ENCODE peak calls at places on chromosomes 16 and 17, in six cellular contexts. C is NCI-H345; N is HFFc6; K is head of caudate nucleus; W is OCI-LY7; H is naive thymus-derived CD8-positive, alpha-beta T cell. T is an unnamed sample.
A peak's percentile ranks its signal among the peaks of the same experiment; 100 is the strongest.

GRCh38 chr17:66655861-66656260 is 179.1 kb upstream of the CACNG5 start:
- DNase-seq in C (no peak), N (peak; percentile 53), K (peak; percentile 79), W (no peak), H (no peak), T (no peak)

GRCh38 chr17:31453896-31454295 is 62.4 kb downstream of the RAB11FIP4 start:
- DNase-seq in C (peak; percentile 31), N (no peak), K (no peak), W (no peak), H (no peak), T (no peak)

GRCh38 chr17:79996291-79996690 is 39.4 kb downstream of the TBC1D16 start:
- DNase-seq in C (no peak), N (no peak), K (no peak), W (no peak), H (peak; percentile 12), T (no peak)

GRCh38 chr17:19554393-19554792 is 20.7 kb downstream of the SLC47A1 start:
- DNase-seq in C (no peak), N (no peak), K (no peak), W (no peak), H (no peak), T (no peak)

GRCh38 chr17:80980397-80981061 is 11.1 kb upstream of the CHMP6 start:
- DNase-seq in C (no peak), N (peak; percentile 39), K (no peak), W (no peak), H (no peak), T (no peak)

GRCh38 chr17:62713096-62713870 is 85.8 kb downstream of the MRC2 start:
- DNase-seq in C (no peak), N (no peak), K (peak; percentile 73), W (no peak), H (no peak), T (no peak)

GRCh38 chr16:54075446-54075845 is 211.1 kb downstream of the IRX3 start:
- DNase-seq in C (no peak), N (no peak), K (no peak), W (no peak), H (no peak), T (no peak)

GRCh38 chr16:22789281-22789945 is 24.5 kb upstream of the HS3ST2 start:
- DNase-seq in C (no peak), N (peak; percentile 66), K (no peak), W (no peak), H (no peak), T (no peak)

GRCh38 chr17:76080934-76081287 is 1.9 kb downstream of the ZACN start:
- DNase-seq in C (no peak), N (no peak), K (no peak), W (no peak), H (no peak), T (no peak)

GRCh38 chr17:67020293-67020766 is 24.0 kb upstream of the CACNG1 start:
- DNase-seq in C (no peak), N (no peak), K (peak; percentile 44), W (no peak), H (no peak), T (no peak)

GRCh38 chr17:48456584-48456983 is 26.6 kb upstream of the SKAP1 start:
- DNase-seq in C (no peak), N (no peak), K (no peak), W (no peak), H (no peak), T (no peak)

GRCh38 chr16:57694556-57695377 is at the start of gene DRC7:
- DNase-seq in C (peak; percentile 36), N (peak; percentile 24), K (peak; percentile 76), W (peak; percentile 58), H (no peak), T (no peak)

GRCh38 chr16:31186176-31186575 is 6.2 kb downstream of the FUS start:
- DNase-seq in C (no peak), N (no peak), K (no peak), W (no peak), H (no peak), T (no peak)

GRCh38 chr16:4684763-4685162 is 8.6 kb upstream of the NUDT16L1 start:
- DNase-seq in C (no peak), N (no peak), K (no peak), W (no peak), H (no peak), T (no peak)

GRCh38 chr17:67679721-67680120 is 38.0 kb upstream of the NOL11 start:
- DNase-seq in C (no peak), N (no peak), K (no peak), W (no peak), H (no peak), T (no peak)

GRCh38 chr16:11484691-11485258 is 101.9 kb downstream of the LITAF start:
- DNase-seq in C (no peak), N (peak; percentile 30), K (no peak), W (no peak), H (no peak), T (no peak)

GRCh38 chr16:16096161-16096857 is 127.0 kb downstream of the ABCC6 start:
- DNase-seq in C (no peak), N (peak; percentile 48), K (no peak), W (peak; percentile 82), H (no peak), T (no peak)

GRCh38 chr16:87178977-87179376 is 138.2 kb downstream of the C16orf95 start:
- DNase-seq in C (no peak), N (peak; percentile 9), K (no peak), W (no peak), H (no peak), T (no peak)

GRCh38 chr17:44804301-44805061 is 25.6 kb downstream of the GJC1 start:
- DNase-seq in C (no peak), N (no peak), K (no peak), W (no peak), H (no peak), T (no peak)

GRCh38 chr16:24297375-24297774 is 41.2 kb downstream of the CACNG3 start:
- DNase-seq in C (no peak), N (no peak), K (no peak), W (no peak), H (no peak), T (no peak)

GRCh38 chr16:58501242-58502131 is 1.5 kb downstream of the NDRG4 start:
- DNase-seq in C (peak; percentile 73), N (no peak), K (peak; percentile 76), W (peak; percentile 62), H (peak; percentile 47), T (no peak)

GRCh38 chr17:41049110-41049509 is 2.0 kb upstream of the KRTAP2-1 start:
- DNase-seq in C (no peak), N (peak; percentile 93), K (no peak), W (no peak), H (no peak), T (no peak)

GRCh38 chr16:56355221-56355620 is 70.1 kb downstream of the AMFR start:
- DNase-seq in C (no peak), N (no peak), K (no peak), W (no peak), H (no peak), T (no peak)

GRCh38 chr17:74760404-74761105 is 12.1 kb downstream of the NHERF1 start:
- DNase-seq in C (no peak), N (no peak), K (peak; percentile 54), W (no peak), H (no peak), T (no peak)

GRCh38 chr17:56600246-56600645 is 6.7 kb downstream of the NOG start:
- DNase-seq in C (no peak), N (no peak), K (no peak), W (no peak), H (no peak), T (no peak)

GRCh38 chr16:71467810-71468209 is 5.8 kb upstream of the ZNF23 start:
- DNase-seq in C (no peak), N (no peak), K (no peak), W (peak; percentile 50), H (peak; percentile 51), T (peak; percentile 20)

GRCh38 chr16:87628940-87629339 is 26.6 kb downstream of the JPH3 start:
- DNase-seq in C (no peak), N (peak; percentile 57), K (no peak), W (peak; percentile 39), H (no peak), T (no peak)

T was measured in CD8-positive, alpha-beta memory T cell.